ENCODE peak calls at places on chromosomes 16 and 17, in five cellular contexts. S, I, Y, M and P are unnamed samples.

GRCh38 chr17:5915337-5915736 is 154.8 kb upstream of the WSCD1 start:
- DNase-seq in S (no peak), I (no peak), Y (no peak), M (no peak), P (no peak)

GRCh38 chr17:44385287-44386181 is 3.9 kb downstream of the ITGA2B start:
- DNase-seq in M (peak; percentile 5), I (peak; percentile 69), Y (peak; percentile 65), S (peak; percentile 85), P (peak; percentile 87)

GRCh38 chr17:8629371-8630226 is 926 bp downstream of the MYH10 start:
- DNase-seq in S (no peak), M (no peak), Y (peak; percentile 34), I (peak; percentile 36), P (peak; percentile 58)

GRCh38 chr17:35900280-35900679 is 20.1 kb upstream of the CCL5 start:
- DNase-seq in I (no peak), M (no peak), Y (no peak), S (no peak), P (no peak)

GRCh38 chr17:31857920-31858646 is 961 bp downstream of the COPRS start:
- DNase-seq in M (no peak), S (no peak), I (no peak), Y (no peak), P (no peak)

GRCh38 chr16:10494343-10495030 is 85.9 kb downstream of the EMP2 start:
- DNase-seq in S (no peak), I (no peak), Y (no peak), M (no peak), P (no peak)

GRCh38 chr16:46899443-46900143 is 15.4 kb downstream of the GPT2 start:
- DNase-seq in Y (peak; percentile 53), I (no peak), M (no peak), S (no peak), P (no peak)

GRCh38 chr16:275786-276232 is at the start of gene RGS11:
- DNase-seq in M (no peak), S (no peak), Y (no peak), I (no peak), P (no peak)

GRCh38 chr17:43878260-43879082 is 28.9 kb downstream of the MPP2 start:
- DNase-seq in Y (peak; percentile 89), I (peak; percentile 82), M (peak; percentile 56), S (peak; percentile 75), P (peak; percentile 89)

GRCh38 chr17:74646231-74646630 is 22.7 kb upstream of the CD300E start:
- DNase-seq in S (no peak), I (no peak), Y (peak; percentile 3), M (no peak), P (no peak)

GRCh38 chr17:81010935-81011334 is 19.3 kb downstream of the CHMP6 start:
- DNase-seq in S (no peak), I (no peak), Y (no peak), M (no peak), P (no peak)

GRCh38 chr17:81011951-81012350 is 20.3 kb downstream of the CHMP6 start:
- DNase-seq in Y (no peak), S (no peak), I (no peak), M (no peak), P (no peak)

GRCh38 chr17:81012574-81013447 is 21.2 kb downstream of the CHMP6 start:
- DNase-seq in Y (no peak), I (no peak), S (no peak), M (no peak), P (no peak)

GRCh38 chr17:81008140-81008539 is 16.5 kb downstream of the CHMP6 start:
- DNase-seq in I (no peak), Y (no peak), S (no peak), M (no peak), P (no peak)

GRCh38 chr17:81009124-81009523 is 17.5 kb downstream of the CHMP6 start:
- DNase-seq in I (no peak), M (no peak), Y (no peak), S (no peak), P (no peak)
- TF ChIP-seq CTCF in I (no peak), M (no peak), Y (no peak), S (no peak), P (no peak)

GRCh38 chr16:24045641-24046040 is 209.9 kb downstream of the PRKCB start:
- DNase-seq in M (no peak), Y (no peak), S (no peak), I (peak; percentile 32), P (peak; percentile 65)
- TF ChIP-seq CTCF in M (no peak), Y (no peak), S (no peak), I (peak; percentile 79), P (peak; percentile 60)

DNA sequence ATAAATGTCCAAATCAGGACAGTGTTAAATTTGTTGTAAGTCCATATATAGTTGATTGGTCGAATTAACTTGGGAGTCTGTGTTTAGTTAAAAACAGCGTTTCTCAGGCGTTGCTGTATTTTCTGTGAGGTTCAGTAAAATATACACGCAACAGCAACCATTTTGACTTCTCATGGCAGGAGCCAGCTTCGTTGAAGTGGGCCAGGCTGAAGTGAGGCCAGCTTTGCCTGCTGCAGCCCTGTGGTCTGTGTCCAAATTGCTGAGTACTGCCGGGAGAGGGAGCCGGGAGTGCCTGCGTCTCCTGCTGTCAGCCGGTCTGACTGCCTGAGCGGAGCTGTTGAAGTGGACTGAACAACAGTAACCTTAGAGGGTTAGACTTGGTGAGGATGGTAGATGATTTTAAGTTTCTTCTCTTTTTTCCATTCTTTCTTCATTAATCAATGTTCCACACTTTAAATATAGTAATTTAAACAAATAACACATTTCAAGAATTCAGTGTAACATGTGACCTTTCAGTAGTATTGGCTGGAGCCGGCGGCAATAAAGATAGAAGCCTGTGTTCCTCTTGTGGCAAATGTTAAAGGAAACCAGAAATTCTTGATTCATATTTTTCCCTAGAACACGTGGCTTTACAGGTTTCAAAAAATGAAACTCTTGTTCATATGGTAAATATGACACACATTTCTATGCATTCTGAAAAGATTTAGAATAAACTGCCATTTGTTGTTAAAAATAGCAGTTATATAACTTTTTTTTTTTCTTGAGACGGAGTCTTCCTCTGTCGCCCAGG is 37.0 kb upstream of the ZNF750 start:
- DNase-seq in Y (peak; percentile 58), I (peak; percentile 38), S (peak; percentile 86), M (peak; percentile 49), P (peak; percentile 75)
- TF ChIP-seq CTCF in Y (peak; percentile 58), I (peak; percentile 49), S (peak; percentile 47), M (peak; percentile 67), P (peak; percentile 8)

GRCh38 chr16:29790949-29791844 is 646 bp downstream of the KIF22 start:
- DNase-seq in I (no peak), S (no peak), Y (peak; percentile 16), M (no peak), P (no peak)
- TF ChIP-seq CTCF in I (no peak), S (no peak), Y (no peak), M (no peak), P (no peak)